ENCODE peak calls at places on chromosome 1, in seven cellular contexts. E is naive thymus-derived CD4-positive, alpha-beta T cell; M is testis; C is keratinocyte; W is breast epithelium; N is CD8-positive, alpha-beta T cell; S is stomach. X is an unnamed sample. For H3K4me1, the result is how much of the 10 kb centered on the place peaks cover.

GRCh38 chr1:236502972-236503639 is 20.7 kb upstream of the LGALS8 start:
- DNase-seq in E (no peak), M (peak), C (no peak), W (peak), N (no peak), S (peak), X (peak)

GRCh38 chr1:245091171-245091621 is 63.6 kb upstream of the KIF26B start:
- DNase-seq in E (no peak), M (no peak), C (peak), W (no peak), N (no peak), S (no peak), X (no peak)

GRCh38 chr1:42211224-42211623 is 46.7 kb upstream of the GUCA2A start:
- DNase-seq in E (no peak), M (no peak), C (no peak), W (no peak), N (no peak), S (no peak), X (no peak)

GRCh38 chr1:162040657-162041056 is 17.0 kb upstream of the OLFML2B start:
- DNase-seq in E (no peak), M (no peak), C (no peak), W (no peak), N (no peak), S (no peak), X (no peak)

GRCh38 chr1:198529414-198529813 is 11.1 kb downstream of the ATP6V1G3 start:
- DNase-seq in E (no peak), M (no peak), C (no peak), W (no peak), N (no peak), S (no peak), X (no peak)

GRCh38 chr1:115450641-115451040 is 112.6 kb upstream of the NGF start:
- DNase-seq in E (no peak), M (peak), C (no peak), W (no peak), N (no peak), S (no peak), X (no peak)

GRCh38 chr1:21673277-21673780 is 4.2 kb upstream of the RAP1GAP start:
- DNase-seq in E (no peak), M (peak), C (no peak), W (peak), N (no peak), S (peak), X (peak)

GRCh38 chr1:26110731-26111529 is 694 bp upstream of the PDIK1L start:
- DNase-seq in E (peak), M (peak), C (no peak), W (peak), N (peak), S (peak), X (peak)

GRCh38 chr1:67746299-67746698 is 61.3 kb downstream of the GADD45A start:
- DNase-seq in E (no peak), M (no peak), C (no peak), W (no peak), N (no peak), S (no peak), X (no peak)

GRCh38 chr1:1157033-1157365 is 16.7 kb upstream of the TTLL10 start:
- DNase-seq in E (no peak), M (no peak), C (no peak), W (no peak), N (no peak), S (no peak), X (no peak)

GRCh38 chr1:117657031-117657430 is 51.2 kb downstream of the TENT5C start:
- DNase-seq in E (peak), M (no peak), C (peak), W (no peak), N (no peak), S (no peak), X (no peak)

GRCh38 chr1:3611170-3612019 is at the start of gene MEGF6:
- DNase-seq in E (no peak), M (peak), C (no peak), W (peak), N (no peak), S (peak), X (peak)
- H3K4me1 ChIP-seq in E (under half), M (under half), C (under half), W (under half), N (under half), S (under half), X (under half)

DNA sequence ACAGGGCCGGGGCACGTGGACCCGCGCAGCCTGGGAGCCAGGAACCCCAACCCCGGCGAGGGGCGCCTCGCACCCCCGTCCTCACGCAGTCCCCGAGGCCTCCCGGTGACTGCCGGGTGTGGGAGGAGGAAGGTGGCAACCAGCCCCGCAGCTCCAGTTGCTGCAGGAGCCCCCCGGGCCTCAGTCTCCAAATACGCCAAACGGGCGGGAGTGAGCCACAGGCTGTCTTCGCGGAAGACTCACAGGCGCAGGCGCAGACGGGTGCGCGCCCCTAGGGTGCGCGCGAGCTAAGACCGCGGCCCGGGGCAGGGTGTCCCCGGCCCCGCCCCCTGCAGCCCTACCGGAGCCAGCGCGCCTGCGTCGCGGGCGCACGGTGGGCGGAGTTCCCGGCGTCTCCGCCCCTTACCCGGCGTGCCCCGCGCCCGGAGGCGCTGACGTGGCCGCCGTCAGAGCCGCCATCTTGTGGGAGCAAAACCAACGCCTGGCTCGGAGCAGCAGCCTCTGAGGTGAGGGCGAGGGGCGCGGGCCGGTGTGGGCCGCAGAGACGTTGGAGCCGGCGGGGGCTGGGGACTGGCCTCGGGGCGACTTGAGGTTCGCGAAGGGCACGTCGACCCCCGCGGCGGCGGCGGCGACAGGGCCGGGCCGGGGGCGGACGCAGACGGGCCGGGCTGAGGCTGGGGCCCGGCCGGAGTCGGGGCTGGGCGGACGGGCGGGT is at the start of gene ARF1:
- DNase-seq in E (peak), M (peak), C (peak), W (peak), N (peak), S (peak), X (peak)
- H3K27ac ChIP-seq in E (peak), M (peak), C (peak), W (peak), N (peak), S (peak), X (peak)

DNA sequence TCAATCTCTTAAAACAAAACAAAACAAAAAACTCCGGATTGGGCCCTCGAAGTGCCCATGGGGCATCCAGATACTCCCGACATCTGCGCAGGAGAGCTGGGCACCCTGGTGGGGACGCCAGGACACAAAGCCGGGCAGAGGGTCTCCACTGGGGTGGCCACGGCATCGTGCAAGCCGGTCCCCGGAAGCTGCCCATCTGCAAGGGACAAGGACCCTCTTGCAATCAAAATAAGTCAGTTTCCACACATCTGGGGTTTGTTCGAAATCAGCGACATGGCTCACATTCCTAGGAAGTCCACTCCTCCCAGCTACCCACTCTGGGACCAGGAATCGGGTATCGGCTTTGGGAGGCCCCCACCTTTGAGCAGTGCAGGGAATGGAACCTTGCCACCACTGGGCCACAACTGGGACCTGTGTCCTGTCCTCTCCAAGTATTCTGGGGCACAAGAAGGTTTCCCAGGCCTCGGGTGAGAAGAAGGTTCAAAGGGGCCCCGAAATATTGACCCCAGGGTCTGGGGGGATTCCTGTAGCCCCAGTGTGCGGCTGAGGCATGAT is 4.6 kb upstream of the PRDM16 start:
- DNase-seq in E (no peak), M (no peak), C (no peak), W (no peak), N (no peak), S (peak), X (peak)
- H3K4me1 ChIP-seq in E (under half), M (under half), C (under half), W (under half), N (under half), S (half or more), X (under half)

GRCh38 chr1:108646265-108646660 is 14.6 kb downstream of the HENMT1 start:
- DNase-seq in E (no peak), M (no peak), C (no peak), W (no peak), N (no peak), S (no peak), X (no peak)
- H3K27ac ChIP-seq in E (peak), M (no peak), C (no peak), W (peak), N (peak), S (peak), X (peak)

GRCh38 chr1:152347116-152347728 is 12.6 kb downstream of the FLG2 start:
- DNase-seq in E (peak), M (peak), C (peak), W (peak), N (peak), S (no peak), X (no peak)
- H3K4me1 ChIP-seq in E (under half), M (under half), C (under half), W (under half), N (under half), S (under half), X (under half)

GRCh38 chr1:10643607-10644306 is 152.7 kb downstream of the CASZ1 start:
- DNase-seq in E (no peak), M (no peak), C (no peak), W (no peak), N (no peak), S (no peak), X (no peak)
- H3K27ac ChIP-seq in E (no peak), M (no peak), C (no peak), W (peak), N (no peak), S (peak), X (no peak)

DNA sequence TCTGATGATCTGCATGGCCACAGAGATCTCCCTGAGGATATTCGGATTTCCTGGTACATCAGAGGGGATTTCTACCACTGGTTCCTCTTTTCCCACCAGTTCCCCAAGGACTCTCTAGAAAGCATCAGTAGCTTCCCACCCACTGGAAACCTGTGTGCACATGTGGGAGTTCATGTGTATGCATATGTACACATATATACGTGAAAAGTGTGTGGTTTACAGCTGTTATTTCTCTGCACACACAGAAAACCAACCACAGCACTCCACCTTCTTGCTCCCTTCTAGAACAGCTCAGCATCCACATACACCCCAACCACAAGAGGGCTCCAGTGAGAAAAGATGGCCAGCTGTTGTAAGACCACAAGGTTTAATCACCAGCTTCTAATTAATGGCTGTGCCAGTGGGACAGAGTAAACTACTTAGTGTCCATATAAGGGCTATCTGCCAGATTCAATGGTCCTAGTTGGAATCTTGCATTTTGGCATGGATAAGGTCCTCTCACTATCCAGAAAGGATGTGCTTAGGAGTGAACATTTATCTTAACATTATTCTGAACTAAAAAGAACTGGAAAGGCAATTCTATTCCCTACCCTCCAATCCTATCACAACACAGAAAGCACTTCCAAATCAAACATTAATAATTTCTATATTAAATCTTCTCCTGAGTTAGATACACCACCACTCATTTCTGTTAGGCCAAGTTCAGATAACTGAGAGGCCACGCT is 24.1 kb downstream of the GPR3 start:
- DNase-seq in E (peak), M (peak), C (peak), W (no peak), N (no peak), S (no peak), X (no peak)
- H3K4me1 ChIP-seq in E (under half), M (under half), C (under half), W (under half), N (under half), S (half or more), X (under half)

X was measured in right lobe of liver.